ENCODE peak calls at places on chromosomes 3 and 15, in ten cellular contexts. One of them, this sample, is unnamed.

GRCh38 chr3:158725348-158725966 is 6.8 kb downstream of the RARRES1 start:
- DNase-seq in activated T-cell treated with anti-CD3 and anti-CD28 coated beads for 1 hour: no peak
- DNase-seq in stimulated activated CD8-positive, alpha-beta memory T cell treated with anti-CD3 and anti-CD28 coated beads, Interleukin-15, amount 100 ng/mL, for 24 hours: no peak
- DNase-seq in sigmoid colon: peak
- DNase-seq in NCI-H69: no peak
- DNase-seq in posterior cingulate gyrus: no peak
- DNase-seq in stimulated activated CD4-positive, alpha-beta T cell treated with anti-CD3 and anti-CD28 coated beads, Interleukin-2, amount 100 ng/mL, for 24 hours: no peak
- DNase-seq in naive B cell: no peak
- DNase-seq in globus pallidus: no peak
- DNase-seq in T-helper 2 cell: no peak
- DNase-seq in this sample: no peak

GRCh38 chr3:15475161-15475560 is 46.3 kb downstream of the COLQ start:
- DNase-seq in activated T-cell treated with anti-CD3 and anti-CD28 coated beads for 1 hour: no peak
- DNase-seq in stimulated activated CD8-positive, alpha-beta memory T cell treated with anti-CD3 and anti-CD28 coated beads, Interleukin-15, amount 100 ng/mL, for 24 hours: no peak
- DNase-seq in sigmoid colon: no peak
- DNase-seq in NCI-H69: no peak
- DNase-seq in posterior cingulate gyrus: no peak
- DNase-seq in stimulated activated CD4-positive, alpha-beta T cell treated with anti-CD3 and anti-CD28 coated beads, Interleukin-2, amount 100 ng/mL, for 24 hours: no peak
- DNase-seq in naive B cell: no peak
- DNase-seq in globus pallidus: no peak
- DNase-seq in T-helper 2 cell: no peak
- DNase-seq in this sample: no peak

GRCh38 chr3:114454592-114455251 is 160.9 kb downstream of the TIGIT start:
- DNase-seq in activated T-cell treated with anti-CD3 and anti-CD28 coated beads for 1 hour: no peak
- DNase-seq in stimulated activated CD8-positive, alpha-beta memory T cell treated with anti-CD3 and anti-CD28 coated beads, Interleukin-15, amount 100 ng/mL, for 24 hours: no peak
- DNase-seq in sigmoid colon: no peak
- DNase-seq in NCI-H69: peak
- DNase-seq in posterior cingulate gyrus: no peak
- DNase-seq in stimulated activated CD4-positive, alpha-beta T cell treated with anti-CD3 and anti-CD28 coated beads, Interleukin-2, amount 100 ng/mL, for 24 hours: no peak
- DNase-seq in naive B cell: peak
- DNase-seq in globus pallidus: peak
- DNase-seq in T-helper 2 cell: no peak
- DNase-seq in this sample: peak

GRCh38 chr3:194875581-194876402 is 190.1 kb downstream of the FAM43A start:
- DNase-seq in activated T-cell treated with anti-CD3 and anti-CD28 coated beads for 1 hour: no peak
- DNase-seq in stimulated activated CD8-positive, alpha-beta memory T cell treated with anti-CD3 and anti-CD28 coated beads, Interleukin-15, amount 100 ng/mL, for 24 hours: no peak
- DNase-seq in sigmoid colon: no peak
- DNase-seq in NCI-H69: no peak
- DNase-seq in posterior cingulate gyrus: no peak
- DNase-seq in stimulated activated CD4-positive, alpha-beta T cell treated with anti-CD3 and anti-CD28 coated beads, Interleukin-2, amount 100 ng/mL, for 24 hours: no peak
- DNase-seq in naive B cell: no peak
- DNase-seq in globus pallidus: no peak
- DNase-seq in T-helper 2 cell: no peak
- DNase-seq in this sample: no peak

GRCh38 chr15:85003593-85004312 is 22.1 kb downstream of the PDE8A start:
- DNase-seq in activated T-cell treated with anti-CD3 and anti-CD28 coated beads for 1 hour: no peak
- DNase-seq in stimulated activated CD8-positive, alpha-beta memory T cell treated with anti-CD3 and anti-CD28 coated beads, Interleukin-15, amount 100 ng/mL, for 24 hours: no peak
- DNase-seq in sigmoid colon: no peak
- DNase-seq in NCI-H69: no peak
- DNase-seq in posterior cingulate gyrus: no peak
- DNase-seq in stimulated activated CD4-positive, alpha-beta T cell treated with anti-CD3 and anti-CD28 coated beads, Interleukin-2, amount 100 ng/mL, for 24 hours: no peak
- DNase-seq in naive B cell: no peak
- DNase-seq in globus pallidus: no peak
- DNase-seq in T-helper 2 cell: no peak
- DNase-seq in this sample: no peak

GRCh38 chr15:40308844-40309189 is 1.1 kb upstream of the PLCB2 start:
- DNase-seq in activated T-cell treated with anti-CD3 and anti-CD28 coated beads for 1 hour: no peak
- DNase-seq in stimulated activated CD8-positive, alpha-beta memory T cell treated with anti-CD3 and anti-CD28 coated beads, Interleukin-15, amount 100 ng/mL, for 24 hours: no peak
- DNase-seq in sigmoid colon: peak
- DNase-seq in NCI-H69: no peak
- DNase-seq in posterior cingulate gyrus: peak
- DNase-seq in stimulated activated CD4-positive, alpha-beta T cell treated with anti-CD3 and anti-CD28 coated beads, Interleukin-2, amount 100 ng/mL, for 24 hours: peak
- DNase-seq in naive B cell: no peak
- DNase-seq in globus pallidus: peak
- DNase-seq in T-helper 2 cell: no peak
- DNase-seq in this sample: no peak

GRCh38 chr3:47515864-47516319 is 2.4 kb upstream of the ELP6 start:
- DNase-seq in activated T-cell treated with anti-CD3 and anti-CD28 coated beads for 1 hour: no peak
- DNase-seq in stimulated activated CD8-positive, alpha-beta memory T cell treated with anti-CD3 and anti-CD28 coated beads, Interleukin-15, amount 100 ng/mL, for 24 hours: no peak
- DNase-seq in sigmoid colon: no peak
- DNase-seq in NCI-H69: peak
- DNase-seq in posterior cingulate gyrus: no peak
- DNase-seq in stimulated activated CD4-positive, alpha-beta T cell treated with anti-CD3 and anti-CD28 coated beads, Interleukin-2, amount 100 ng/mL, for 24 hours: no peak
- DNase-seq in naive B cell: no peak
- DNase-seq in globus pallidus: no peak
- DNase-seq in T-helper 2 cell: no peak
- DNase-seq in this sample: no peak

GRCh38 chr15:48579945-48580671 is 65.4 kb downstream of the FBN1 start:
- DNase-seq in activated T-cell treated with anti-CD3 and anti-CD28 coated beads for 1 hour: no peak
- DNase-seq in stimulated activated CD8-positive, alpha-beta memory T cell treated with anti-CD3 and anti-CD28 coated beads, Interleukin-15, amount 100 ng/mL, for 24 hours: no peak
- DNase-seq in sigmoid colon: no peak
- DNase-seq in NCI-H69: no peak
- DNase-seq in posterior cingulate gyrus: no peak
- DNase-seq in stimulated activated CD4-positive, alpha-beta T cell treated with anti-CD3 and anti-CD28 coated beads, Interleukin-2, amount 100 ng/mL, for 24 hours: no peak
- DNase-seq in naive B cell: no peak
- DNase-seq in globus pallidus: no peak
- DNase-seq in T-helper 2 cell: no peak
- DNase-seq in this sample: no peak

GRCh38 chr3:71018794-71019193 is 564.7 kb downstream of the FOXP1 start:
- DNase-seq in activated T-cell treated with anti-CD3 and anti-CD28 coated beads for 1 hour: no peak
- DNase-seq in stimulated activated CD8-positive, alpha-beta memory T cell treated with anti-CD3 and anti-CD28 coated beads, Interleukin-15, amount 100 ng/mL, for 24 hours: no peak
- DNase-seq in sigmoid colon: no peak
- DNase-seq in NCI-H69: no peak
- DNase-seq in posterior cingulate gyrus: peak
- DNase-seq in stimulated activated CD4-positive, alpha-beta T cell treated with anti-CD3 and anti-CD28 coated beads, Interleukin-2, amount 100 ng/mL, for 24 hours: no peak
- DNase-seq in naive B cell: no peak
- DNase-seq in globus pallidus: peak
- DNase-seq in T-helper 2 cell: no peak
- DNase-seq in this sample: peak

GRCh38 chr3:12303532-12303931 is 14.7 kb downstream of the PPARG start:
- DNase-seq in activated T-cell treated with anti-CD3 and anti-CD28 coated beads for 1 hour: no peak
- DNase-seq in stimulated activated CD8-positive, alpha-beta memory T cell treated with anti-CD3 and anti-CD28 coated beads, Interleukin-15, amount 100 ng/mL, for 24 hours: no peak
- DNase-seq in sigmoid colon: no peak
- DNase-seq in NCI-H69: no peak
- DNase-seq in posterior cingulate gyrus: no peak
- DNase-seq in stimulated activated CD4-positive, alpha-beta T cell treated with anti-CD3 and anti-CD28 coated beads, Interleukin-2, amount 100 ng/mL, for 24 hours: no peak
- DNase-seq in naive B cell: no peak
- DNase-seq in globus pallidus: no peak
- DNase-seq in T-helper 2 cell: no peak
- DNase-seq in this sample: no peak

GRCh38 chr15:69537888-69538287 is 85.3 kb downstream of the RPLP1 start:
- DNase-seq in activated T-cell treated with anti-CD3 and anti-CD28 coated beads for 1 hour: no peak
- DNase-seq in stimulated activated CD8-positive, alpha-beta memory T cell treated with anti-CD3 and anti-CD28 coated beads, Interleukin-15, amount 100 ng/mL, for 24 hours: no peak
- DNase-seq in sigmoid colon: no peak
- DNase-seq in NCI-H69: peak
- DNase-seq in posterior cingulate gyrus: no peak
- DNase-seq in stimulated activated CD4-positive, alpha-beta T cell treated with anti-CD3 and anti-CD28 coated beads, Interleukin-2, amount 100 ng/mL, for 24 hours: no peak
- DNase-seq in naive B cell: no peak
- DNase-seq in globus pallidus: no peak
- DNase-seq in T-helper 2 cell: no peak
- DNase-seq in this sample: no peak

GRCh38 chr3:143331336-143331735 is 211.8 kb downstream of the CHST2 start:
- DNase-seq in activated T-cell treated with anti-CD3 and anti-CD28 coated beads for 1 hour: no peak
- DNase-seq in stimulated activated CD8-positive, alpha-beta memory T cell treated with anti-CD3 and anti-CD28 coated beads, Interleukin-15, amount 100 ng/mL, for 24 hours: no peak
- DNase-seq in sigmoid colon: no peak
- DNase-seq in NCI-H69: peak
- DNase-seq in posterior cingulate gyrus: no peak
- DNase-seq in stimulated activated CD4-positive, alpha-beta T cell treated with anti-CD3 and anti-CD28 coated beads, Interleukin-2, amount 100 ng/mL, for 24 hours: no peak
- DNase-seq in naive B cell: no peak
- DNase-seq in globus pallidus: peak
- DNase-seq in T-helper 2 cell: no peak
- DNase-seq in this sample: no peak

GRCh38 chr15:94383706-94384105 is 152.3 kb downstream of the MCTP2 start:
- DNase-seq in activated T-cell treated with anti-CD3 and anti-CD28 coated beads for 1 hour: no peak
- DNase-seq in stimulated activated CD8-positive, alpha-beta memory T cell treated with anti-CD3 and anti-CD28 coated beads, Interleukin-15, amount 100 ng/mL, for 24 hours: no peak
- DNase-seq in sigmoid colon: no peak
- DNase-seq in NCI-H69: no peak
- DNase-seq in posterior cingulate gyrus: no peak
- DNase-seq in stimulated activated CD4-positive, alpha-beta T cell treated with anti-CD3 and anti-CD28 coated beads, Interleukin-2, amount 100 ng/mL, for 24 hours: no peak
- DNase-seq in naive B cell: no peak
- DNase-seq in globus pallidus: no peak
- DNase-seq in T-helper 2 cell: no peak
- DNase-seq in this sample: no peak

GRCh38 chr3:31840252-31840651 is 140.8 kb downstream of the OSBPL10 start:
- DNase-seq in activated T-cell treated with anti-CD3 and anti-CD28 coated beads for 1 hour: no peak
- DNase-seq in stimulated activated CD8-positive, alpha-beta memory T cell treated with anti-CD3 and anti-CD28 coated beads, Interleukin-15, amount 100 ng/mL, for 24 hours: no peak
- DNase-seq in sigmoid colon: no peak
- DNase-seq in NCI-H69: peak
- DNase-seq in posterior cingulate gyrus: no peak
- DNase-seq in stimulated activated CD4-positive, alpha-beta T cell treated with anti-CD3 and anti-CD28 coated beads, Interleukin-2, amount 100 ng/mL, for 24 hours: no peak
- DNase-seq in naive B cell: no peak
- DNase-seq in globus pallidus: no peak
- DNase-seq in T-helper 2 cell: no peak
- DNase-seq in this sample: no peak

GRCh38 chr3:183161552-183162345 is 785 bp downstream of the LAMP3 start:
- DNase-seq in activated T-cell treated with anti-CD3 and anti-CD28 coated beads for 1 hour: no peak
- DNase-seq in stimulated activated CD8-positive, alpha-beta memory T cell treated with anti-CD3 and anti-CD28 coated beads, Interleukin-15, amount 100 ng/mL, for 24 hours: no peak
- DNase-seq in sigmoid colon: no peak
- DNase-seq in NCI-H69: no peak
- DNase-seq in posterior cingulate gyrus: no peak
- DNase-seq in stimulated activated CD4-positive, alpha-beta T cell treated with anti-CD3 and anti-CD28 coated beads, Interleukin-2, amount 100 ng/mL, for 24 hours: peak
- DNase-seq in naive B cell: peak
- DNase-seq in globus pallidus: no peak
- DNase-seq in T-helper 2 cell: no peak
- DNase-seq in this sample: no peak

GRCh38 chr15:54941417-54941816 is 255.3 kb downstream of the RSL24D1 start:
- DNase-seq in activated T-cell treated with anti-CD3 and anti-CD28 coated beads for 1 hour: no peak
- DNase-seq in stimulated activated CD8-positive, alpha-beta memory T cell treated with anti-CD3 and anti-CD28 coated beads, Interleukin-15, amount 100 ng/mL, for 24 hours: no peak
- DNase-seq in sigmoid colon: no peak
- DNase-seq in NCI-H69: no peak
- DNase-seq in posterior cingulate gyrus: no peak
- DNase-seq in stimulated activated CD4-positive, alpha-beta T cell treated with anti-CD3 and anti-CD28 coated beads, Interleukin-2, amount 100 ng/mL, for 24 hours: no peak
- DNase-seq in naive B cell: no peak
- DNase-seq in globus pallidus: no peak
- DNase-seq in T-helper 2 cell: no peak
- DNase-seq in this sample: no peak

GRCh38 chr3:101567528-101568317 is 6.1 kb downstream of the TRMT10C start:
- DNase-seq in activated T-cell treated with anti-CD3 and anti-CD28 coated beads for 1 hour: no peak
- DNase-seq in stimulated activated CD8-positive, alpha-beta memory T cell treated with anti-CD3 and anti-CD28 coated beads, Interleukin-15, amount 100 ng/mL, for 24 hours: no peak
- DNase-seq in sigmoid colon: no peak
- DNase-seq in NCI-H69: no peak
- DNase-seq in posterior cingulate gyrus: no peak
- DNase-seq in stimulated activated CD4-positive, alpha-beta T cell treated with anti-CD3 and anti-CD28 coated beads, Interleukin-2, amount 100 ng/mL, for 24 hours: peak
- DNase-seq in naive B cell: no peak
- DNase-seq in globus pallidus: no peak
- DNase-seq in T-helper 2 cell: peak
- DNase-seq in this sample: no peak

GRCh38 chr15:71125831-71126453 is 10.7 kb downstream of the THSD4 start:
- DNase-seq in activated T-cell treated with anti-CD3 and anti-CD28 coated beads for 1 hour: no peak
- DNase-seq in stimulated activated CD8-positive, alpha-beta memory T cell treated with anti-CD3 and anti-CD28 coated beads, Interleukin-15, amount 100 ng/mL, for 24 hours: no peak
- DNase-seq in sigmoid colon: no peak
- DNase-seq in NCI-H69: no peak
- DNase-seq in posterior cingulate gyrus: no peak
- DNase-seq in stimulated activated CD4-positive, alpha-beta T cell treated with anti-CD3 and anti-CD28 coated beads, Interleukin-2, amount 100 ng/mL, for 24 hours: no peak
- DNase-seq in naive B cell: no peak
- DNase-seq in globus pallidus: peak
- DNase-seq in T-helper 2 cell: no peak
- DNase-seq in this sample: no peak

GRCh38 chr3:183158552-183159006 is 4.0 kb downstream of the LAMP3 start:
- DNase-seq in activated T-cell treated with anti-CD3 and anti-CD28 coated beads for 1 hour: no peak
- DNase-seq in stimulated activated CD8-positive, alpha-beta memory T cell treated with anti-CD3 and anti-CD28 coated beads, Interleukin-15, amount 100 ng/mL, for 24 hours: no peak
- DNase-seq in sigmoid colon: no peak
- DNase-seq in NCI-H69: no peak
- DNase-seq in posterior cingulate gyrus: no peak
- DNase-seq in stimulated activated CD4-positive, alpha-beta T cell treated with anti-CD3 and anti-CD28 coated beads, Interleukin-2, amount 100 ng/mL, for 24 hours: peak
- DNase-seq in naive B cell: peak
- DNase-seq in globus pallidus: no peak
- DNase-seq in T-helper 2 cell: peak
- DNase-seq in this sample: no peak

GRCh38 chr3:33440578-33441321 is 545 bp upstream of the UBP1 start:
- DNase-seq in activated T-cell treated with anti-CD3 and anti-CD28 coated beads for 1 hour: peak
- DNase-seq in stimulated activated CD8-positive, alpha-beta memory T cell treated with anti-CD3 and anti-CD28 coated beads, Interleukin-15, amount 100 ng/mL, for 24 hours: peak
- DNase-seq in sigmoid colon: peak
- DNase-seq in NCI-H69: peak
- DNase-seq in posterior cingulate gyrus: peak
- DNase-seq in stimulated activated CD4-positive, alpha-beta T cell treated with anti-CD3 and anti-CD28 coated beads, Interleukin-2, amount 100 ng/mL, for 24 hours: peak
- DNase-seq in naive B cell: peak
- DNase-seq in globus pallidus: peak
- DNase-seq in T-helper 2 cell: peak
- DNase-seq in this sample: peak

GRCh38 chr3:65883614-65884013 is 155.1 kb downstream of the MAGI1 start:
- DNase-seq in activated T-cell treated with anti-CD3 and anti-CD28 coated beads for 1 hour: no peak
- DNase-seq in stimulated activated CD8-positive, alpha-beta memory T cell treated with anti-CD3 and anti-CD28 coated beads, Interleukin-15, amount 100 ng/mL, for 24 hours: no peak
- DNase-seq in sigmoid colon: no peak
- DNase-seq in NCI-H69: peak
- DNase-seq in posterior cingulate gyrus: no peak
- DNase-seq in stimulated activated CD4-positive, alpha-beta T cell treated with anti-CD3 and anti-CD28 coated beads, Interleukin-2, amount 100 ng/mL, for 24 hours: no peak
- DNase-seq in naive B cell: no peak
- DNase-seq in globus pallidus: no peak
- DNase-seq in T-helper 2 cell: no peak
- DNase-seq in this sample: no peak

GRCh38 chr3:62414786-62415185 is 41.4 kb upstream of the FEZF2 start:
- DNase-seq in activated T-cell treated with anti-CD3 and anti-CD28 coated beads for 1 hour: no peak
- DNase-seq in stimulated activated CD8-positive, alpha-beta memory T cell treated with anti-CD3 and anti-CD28 coated beads, Interleukin-15, amount 100 ng/mL, for 24 hours: no peak
- DNase-seq in sigmoid colon: no peak
- DNase-seq in NCI-H69: peak
- DNase-seq in posterior cingulate gyrus: no peak
- DNase-seq in stimulated activated CD4-positive, alpha-beta T cell treated with anti-CD3 and anti-CD28 coated beads, Interleukin-2, amount 100 ng/mL, for 24 hours: no peak
- DNase-seq in naive B cell: no peak
- DNase-seq in globus pallidus: no peak
- DNase-seq in T-helper 2 cell: no peak
- DNase-seq in this sample: no peak

GRCh38 chr3:73808862-73809509 is 184.2 kb upstream of the PDZRN3 start:
- DNase-seq in activated T-cell treated with anti-CD3 and anti-CD28 coated beads for 1 hour: no peak
- DNase-seq in stimulated activated CD8-positive, alpha-beta memory T cell treated with anti-CD3 and anti-CD28 coated beads, Interleukin-15, amount 100 ng/mL, for 24 hours: no peak
- DNase-seq in sigmoid colon: no peak
- DNase-seq in NCI-H69: no peak
- DNase-seq in posterior cingulate gyrus: no peak
- DNase-seq in stimulated activated CD4-positive, alpha-beta T cell treated with anti-CD3 and anti-CD28 coated beads, Interleukin-2, amount 100 ng/mL, for 24 hours: no peak
- DNase-seq in naive B cell: no peak
- DNase-seq in globus pallidus: no peak
- DNase-seq in T-helper 2 cell: no peak
- DNase-seq in this sample: no peak

GRCh38 chr15:99211926-99212325 is 37.5 kb downstream of the TTC23 start:
- DNase-seq in activated T-cell treated with anti-CD3 and anti-CD28 coated beads for 1 hour: no peak
- DNase-seq in stimulated activated CD8-positive, alpha-beta memory T cell treated with anti-CD3 and anti-CD28 coated beads, Interleukin-15, amount 100 ng/mL, for 24 hours: no peak
- DNase-seq in sigmoid colon: no peak
- DNase-seq in NCI-H69: no peak
- DNase-seq in posterior cingulate gyrus: no peak
- DNase-seq in stimulated activated CD4-positive, alpha-beta T cell treated with anti-CD3 and anti-CD28 coated beads, Interleukin-2, amount 100 ng/mL, for 24 hours: no peak
- DNase-seq in naive B cell: no peak
- DNase-seq in globus pallidus: no peak
- DNase-seq in T-helper 2 cell: no peak
- DNase-seq in this sample: no peak

GRCh38 chr3:21665444-21665843 is 85.6 kb downstream of the ZNF385D start:
- DNase-seq in activated T-cell treated with anti-CD3 and anti-CD28 coated beads for 1 hour: no peak
- DNase-seq in stimulated activated CD8-positive, alpha-beta memory T cell treated with anti-CD3 and anti-CD28 coated beads, Interleukin-15, amount 100 ng/mL, for 24 hours: no peak
- DNase-seq in sigmoid colon: no peak
- DNase-seq in NCI-H69: no peak
- DNase-seq in posterior cingulate gyrus: no peak
- DNase-seq in stimulated activated CD4-positive, alpha-beta T cell treated with anti-CD3 and anti-CD28 coated beads, Interleukin-2, amount 100 ng/mL, for 24 hours: no peak
- DNase-seq in naive B cell: no peak
- DNase-seq in globus pallidus: no peak
- DNase-seq in T-helper 2 cell: no peak
- DNase-seq in this sample: no peak

GRCh38 chr3:170751894-170752283 is 118.1 kb downstream of the RPL22L1 start:
- DNase-seq in activated T-cell treated with anti-CD3 and anti-CD28 coated beads for 1 hour: no peak
- DNase-seq in stimulated activated CD8-positive, alpha-beta memory T cell treated with anti-CD3 and anti-CD28 coated beads, Interleukin-15, amount 100 ng/mL, for 24 hours: no peak
- DNase-seq in sigmoid colon: no peak
- DNase-seq in NCI-H69: peak
- DNase-seq in posterior cingulate gyrus: no peak
- DNase-seq in stimulated activated CD4-positive, alpha-beta T cell treated with anti-CD3 and anti-CD28 coated beads, Interleukin-2, amount 100 ng/mL, for 24 hours: no peak
- DNase-seq in naive B cell: no peak
- DNase-seq in globus pallidus: no peak
- DNase-seq in T-helper 2 cell: no peak
- DNase-seq in this sample: no peak

GRCh38 chr3:107063351-107063750 is 313.9 kb upstream of the CCDC54 start:
- DNase-seq in activated T-cell treated with anti-CD3 and anti-CD28 coated beads for 1 hour: no peak
- DNase-seq in stimulated activated CD8-positive, alpha-beta memory T cell treated with anti-CD3 and anti-CD28 coated beads, Interleukin-15, amount 100 ng/mL, for 24 hours: no peak
- DNase-seq in sigmoid colon: no peak
- DNase-seq in NCI-H69: no peak
- DNase-seq in posterior cingulate gyrus: no peak
- DNase-seq in stimulated activated CD4-positive, alpha-beta T cell treated with anti-CD3 and anti-CD28 coated beads, Interleukin-2, amount 100 ng/mL, for 24 hours: no peak
- DNase-seq in naive B cell: no peak
- DNase-seq in globus pallidus: no peak
- DNase-seq in T-helper 2 cell: no peak
- DNase-seq in this sample: no peak

GRCh38 chr3:122991236-122991985 is 36.2 kb downstream of the SEMA5B start:
- DNase-seq in activated T-cell treated with anti-CD3 and anti-CD28 coated beads for 1 hour: no peak
- DNase-seq in stimulated activated CD8-positive, alpha-beta memory T cell treated with anti-CD3 and anti-CD28 coated beads, Interleukin-15, amount 100 ng/mL, for 24 hours: no peak
- DNase-seq in sigmoid colon: no peak
- DNase-seq in NCI-H69: no peak
- DNase-seq in posterior cingulate gyrus: no peak
- DNase-seq in stimulated activated CD4-positive, alpha-beta T cell treated with anti-CD3 and anti-CD28 coated beads, Interleukin-2, amount 100 ng/mL, for 24 hours: no peak
- DNase-seq in naive B cell: no peak
- DNase-seq in globus pallidus: no peak
- DNase-seq in T-helper 2 cell: no peak
- DNase-seq in this sample: no peak

This sample was measured in C1 segment of cervical spinal cord.